ENCODE peak calls at places on chromosomes 3 and 15, in five cellular contexts. X is esophagus squamous epithelium, W is epithelial cell of esophagus, U is GM12865, J is mammary epithelial cell. P is an unnamed sample.

GRCh38 chr15:94670436-94671034 is 439.2 kb downstream of the MCTP2 start:
- DNase-seq in X (no peak), W (peak), U (peak), J (peak), P (no peak)

GRCh38 chr15:95715116-95715888 is 615.2 kb upstream of the NR2F2 start:
- DNase-seq in X (no peak), W (no peak), U (no peak), J (no peak), P (no peak)

GRCh38 chr3:8986741-8987672 is 23.7 kb upstream of the RAD18 start:
- DNase-seq in X (no peak), W (no peak), U (no peak), J (no peak), P (no peak)

GRCh38 chr15:56929933-56930332 is 11.5 kb downstream of the TCF12 start:
- DNase-seq in X (no peak), W (peak), U (no peak), J (peak), P (no peak)

GRCh38 chr3:156772588-156773206 is 53.5 kb upstream of the LEKR1 start:
- DNase-seq in X (no peak), W (no peak), U (no peak), J (peak), P (no peak)

GRCh38 chr3:194577985-194578905 is 55.0 kb downstream of the TMEM44 start:
- DNase-seq in X (no peak), W (peak), U (no peak), J (peak), P (no peak)

GRCh38 chr3:129490273-129490675 is 38.2 kb upstream of the RHO start:
- DNase-seq in X (no peak), W (peak), U (peak), J (peak), P (peak)

GRCh38 chr3:53170325-53171108 is 9.5 kb downstream of the PRKCD start:
- DNase-seq in X (no peak), W (no peak), U (peak), J (peak), P (no peak)

GRCh38 chr3:189071452-189071851 is 100.3 kb upstream of the TPRG1 start:
- DNase-seq in X (no peak), W (peak), U (peak), J (peak), P (no peak)

GRCh38 chr3:173660645-173661299 is 263.2 kb downstream of the NLGN1 start:
- DNase-seq in X (no peak), W (no peak), U (no peak), J (no peak), P (no peak)

GRCh38 chr3:120681018-120681417 is 1.0 kb downstream of the HGD start:
- DNase-seq in X (no peak), W (no peak), U (no peak), J (no peak), P (no peak)

GRCh38 chr3:38353151-38353550 is 6.6 kb downstream of the XYLB start:
- DNase-seq in X (no peak), W (peak), U (no peak), J (no peak), P (no peak)

GRCh38 chr15:87355946-87356345 is 900.6 kb downstream of the NTRK3 start:
- DNase-seq in X (no peak), W (no peak), U (no peak), J (no peak), P (no peak)

GRCh38 chr15:40927497-40928346 is 1.4 kb upstream of the DLL4 start:
- DNase-seq in X (no peak), W (no peak), U (no peak), J (no peak), P (no peak)

GRCh38 chr3:122912772-122913538 is 114.6 kb downstream of the SEMA5B start:
- DNase-seq in X (no peak), W (no peak), U (no peak), J (no peak), P (no peak)
- TF ChIP-seq CTCF in X (no peak), W (no peak), U (no peak), J (no peak), P (no peak)

GRCh38 chr3:64488938-64489337 is 198.9 kb downstream of the ADAMTS9 start:
- DNase-seq in X (no peak), W (no peak), U (no peak), J (no peak), P (no peak)
- H3K4me3 ChIP-seq in X (no peak), W (no peak), U (no peak), J (no peak), P (no peak)

GRCh38 chr3:24182756-24183155 is 237.7 kb downstream of the NR1D2 start:
- DNase-seq in X (no peak), W (no peak), U (no peak), J (no peak), P (no peak)
- TF ChIP-seq CTCF in X (no peak), W (no peak), U (no peak), J (no peak), P (no peak)

GRCh38 chr3:153756816-153757215 is 364.4 kb upstream of the ARHGEF26 start:
- DNase-seq in X (no peak), W (peak), U (no peak), J (peak), P (no peak)
- H3K4me3 ChIP-seq in X (no peak), W (no peak), U (no peak), J (no peak), P (no peak)

P was measured in GM12864.